ENCODE peak calls at places on chromosomes 1 and 21, in six cellular contexts. J, G, F, L, W and A are unnamed samples.

GRCh38 chr1:71908871-71909390 is 373.4 kb downstream of the NEGR1 start:
- DNase-seq in J (no peak), G (no peak), F (no peak), L (no peak), W (no peak), A (no peak)

GRCh38 chr1:88274431-88274830 is 409.6 kb upstream of the PKN2 start:
- DNase-seq in J (no peak), G (no peak), F (no peak), L (no peak), W (no peak), A (no peak)

GRCh38 chr1:11918779-11919519 is 7.3 kb downstream of the KIAA2013 start:
- DNase-seq in J (peak), G (peak), F (peak), L (peak), W (no peak), A (no peak)

GRCh38 chr21:45982758-45983731 is 1.5 kb downstream of the COL6A1 start:
- DNase-seq in J (no peak), G (no peak), F (no peak), L (no peak), W (no peak), A (peak)

GRCh38 chr1:173507205-173507846 is 30.2 kb downstream of the PRDX6 start:
- DNase-seq in J (peak), G (peak), F (peak), L (peak), W (peak), A (no peak)

GRCh38 chr21:25862112-25862511 is 127.3 kb downstream of the GABPA start:
- DNase-seq in J (no peak), G (no peak), F (no peak), L (no peak), W (no peak), A (no peak)

GRCh38 chr1:101043776-101044175 is 18.2 kb upstream of the DPH5 start:
- DNase-seq in J (no peak), G (no peak), F (peak), L (peak), W (no peak), A (no peak)

GRCh38 chr1:18922319-18922726 is 20.0 kb upstream of the ALDH4A1 start:
- DNase-seq in J (no peak), G (no peak), F (peak), L (peak), W (no peak), A (peak)

GRCh38 chr1:202280595-202280994 is 61.1 kb downstream of the UBE2T start:
- DNase-seq in J (no peak), G (no peak), F (no peak), L (no peak), W (no peak), A (no peak)

GRCh38 chr1:209103135-209103534 is 480.4 kb upstream of the CAMK1G start:
- DNase-seq in J (no peak), G (no peak), F (no peak), L (no peak), W (no peak), A (no peak)

GRCh38 chr1:173409613-173410012 is 67.5 kb upstream of the PRDX6 start:
- DNase-seq in J (no peak), G (no peak), F (peak), L (peak), W (no peak), A (no peak)

GRCh38 chr1:178393370-178393769 is 103.4 kb downstream of the CLEC20A start:
- DNase-seq in J (no peak), G (no peak), F (no peak), L (no peak), W (no peak), A (peak)

GRCh38 chr1:183281039-183281438 is 95.0 kb downstream of the LAMC2 start:
- DNase-seq in J (no peak), G (no peak), F (peak), L (peak), W (no peak), A (no peak)

GRCh38 chr1:45659222-45659621 is 27.1 kb downstream of the GPBP1L1 start:
- DNase-seq in J (no peak), G (no peak), F (no peak), L (no peak), W (no peak), A (no peak)

GRCh38 chr1:88998716-88999115 is 6.3 kb upstream of the KYAT3 start:
- DNase-seq in J (no peak), G (no peak), F (peak), L (peak), W (peak), A (no peak)

GRCh38 chr1:187252923-187253322 is 424.2 kb downstream of the PLA2G4A start:
- DNase-seq in J (no peak), G (no peak), F (no peak), L (no peak), W (no peak), A (no peak)

GRCh38 chr1:177301425-177302124 is 130.8 kb downstream of the BRINP2 start:
- DNase-seq in J (no peak), G (no peak), F (no peak), L (no peak), W (no peak), A (no peak)

GRCh38 chr1:213984387-213985180 is 3.2 kb upstream of the PROX1 start:
- DNase-seq in J (no peak), G (no peak), F (no peak), L (no peak), W (no peak), A (peak)

GRCh38 chr1:93969371-93969770 is 60.1 kb upstream of the GCLM start:
- DNase-seq in J (no peak), G (no peak), F (peak), L (peak), W (no peak), A (no peak)

GRCh38 chr21:36863260-36863659 is 103.2 kb downstream of the HLCS start:
- DNase-seq in J (no peak), G (no peak), F (no peak), L (no peak), W (no peak), A (no peak)

GRCh38 chr21:33308586-33309490 is 15.9 kb upstream of the IFNAR1 start:
- DNase-seq in J (no peak), G (no peak), F (peak), L (no peak), W (no peak), A (no peak)

GRCh38 chr1:112905420-112906154 is 50.4 kb downstream of the SLC16A1 start:
- DNase-seq in J (no peak), G (peak), F (no peak), L (no peak), W (no peak), A (no peak)

DNA sequence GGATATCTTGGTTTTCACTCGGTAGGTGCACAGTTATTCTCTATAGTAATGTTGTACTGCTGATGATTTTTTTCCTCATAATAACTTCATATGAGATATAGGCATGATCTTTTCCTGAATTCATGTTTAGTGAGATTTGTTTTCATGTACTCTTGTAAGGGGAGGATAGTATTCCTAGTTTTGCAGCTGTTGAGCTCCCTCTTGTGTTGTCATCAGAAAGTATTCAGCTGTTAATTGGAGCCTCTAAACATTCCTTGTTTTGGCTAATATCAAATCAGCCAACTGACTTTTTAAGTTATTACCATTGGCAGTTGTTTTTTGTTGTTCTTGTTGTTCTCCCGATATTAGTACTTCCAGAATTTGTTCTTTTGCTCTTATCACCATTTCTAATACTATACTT is 24.4 kb downstream of the OR10R2 start:
- DNase-seq in J (no peak), G (no peak), F (no peak), L (peak), W (no peak), A (no peak)
- TF ChIP-seq CTCF in J (no peak), G (no peak), F (no peak), L (peak), W (peak), A (no peak)

DNA sequence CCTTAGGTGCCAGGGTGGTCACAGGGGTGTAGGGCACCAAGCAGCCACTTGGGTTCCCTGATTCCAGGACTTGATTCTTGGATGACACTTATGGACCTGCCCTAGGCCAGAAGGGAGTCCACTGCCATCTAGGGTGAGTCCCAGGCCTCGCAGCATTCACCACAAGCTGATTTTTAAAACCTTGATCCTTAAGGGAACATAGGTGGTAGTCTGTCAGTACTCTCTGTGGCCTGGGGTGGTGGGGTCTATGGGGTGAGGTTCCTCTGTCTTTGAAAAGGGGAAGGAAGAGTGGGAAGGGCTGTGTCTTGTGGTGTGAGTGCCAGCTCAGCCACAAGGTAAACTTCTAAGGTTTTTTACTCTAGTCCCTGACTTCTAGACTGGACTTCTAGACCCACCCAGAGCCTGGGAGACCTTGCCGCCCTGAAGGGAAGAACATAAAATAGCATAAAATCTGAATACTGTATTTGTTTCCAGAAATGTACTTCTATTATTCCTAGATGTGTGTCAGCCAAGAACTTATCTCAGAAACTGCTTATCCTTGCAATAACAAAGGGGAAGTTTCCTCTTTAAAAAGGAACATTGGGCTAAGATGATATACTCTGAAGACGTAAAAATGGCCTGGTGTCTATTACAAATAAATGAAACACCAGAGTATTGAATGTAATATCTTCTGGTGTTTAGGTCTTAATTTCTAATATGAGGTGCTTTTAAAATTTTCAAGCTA is 757.3 kb downstream of the LTN1 start:
- DNase-seq in J (no peak), G (no peak), F (no peak), L (no peak), W (no peak), A (no peak)
- TF ChIP-seq CTCF in J (no peak), G (peak), F (peak), L (no peak), W (no peak), A (no peak)

GRCh38 chr1:92583821-92584760 is 97.4 kb upstream of the GFI1 start:
- DNase-seq in J (peak), G (no peak), F (peak), L (peak), W (no peak), A (no peak)
- TF ChIP-seq CTCF in J (no peak), G (no peak), F (peak), L (peak), W (peak), A (peak)

GRCh38 chr1:1628656-1629429 is 3.1 kb upstream of the MMP23B start:
- DNase-seq in J (no peak), G (no peak), F (no peak), L (no peak), W (no peak), A (peak)
- TF ChIP-seq CTCF in J (no peak), G (no peak), F (no peak), L (no peak), W (no peak), A (no peak)

GRCh38 chr1:84668185-84668584 is 22.1 kb downstream of the SSX2IP start:
- DNase-seq in J (no peak), G (no peak), F (no peak), L (no peak), W (no peak), A (no peak)
- TF ChIP-seq CTCF in J (no peak), G (peak), F (peak), L (peak), W (no peak), A (no peak)

DNA sequence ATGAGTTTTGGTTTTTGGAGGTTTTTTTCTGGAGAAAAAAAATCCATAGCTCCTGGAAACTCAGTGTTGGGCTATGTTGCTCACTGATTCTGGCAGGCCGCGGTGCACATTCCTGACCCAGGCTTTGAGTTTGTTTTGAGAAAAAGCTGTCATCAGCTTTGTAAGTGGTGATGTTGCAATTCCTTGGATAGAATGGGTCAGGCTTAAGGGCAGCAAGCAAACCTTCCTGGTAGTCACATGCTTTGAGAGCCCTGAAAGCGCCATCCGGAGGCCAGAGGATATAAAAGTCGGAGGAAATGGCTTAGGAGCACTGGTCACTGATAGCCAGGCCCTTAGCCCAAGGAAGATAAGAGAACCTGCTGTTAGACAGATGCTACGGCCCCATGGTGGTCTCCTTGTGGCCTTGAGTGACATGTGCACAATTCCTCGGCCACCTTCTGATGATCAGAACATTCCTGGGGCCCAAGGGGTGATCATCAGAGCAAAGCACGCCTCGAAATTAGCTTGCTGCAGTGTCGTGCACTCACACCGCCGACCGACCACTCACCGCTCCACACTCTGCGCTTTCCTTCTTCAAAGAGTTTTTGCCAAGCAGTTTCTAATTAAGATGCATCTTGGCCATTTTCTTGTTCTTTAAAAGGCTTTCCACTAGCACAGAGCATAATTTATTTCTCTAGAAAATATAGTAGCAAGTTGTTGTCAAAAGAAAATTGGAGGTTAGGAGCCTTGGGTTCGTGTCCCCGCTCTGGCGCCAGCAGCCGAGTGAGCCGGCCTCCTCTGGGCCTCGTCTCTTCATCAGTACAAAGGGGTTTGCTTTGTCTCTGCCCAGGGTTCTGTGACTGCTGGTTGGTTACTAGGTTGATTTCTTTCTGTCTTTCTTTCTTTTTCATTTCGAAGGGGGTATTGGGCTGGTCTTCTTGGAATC is 78.7 kb downstream of the MAN1C1 start:
- DNase-seq in J (peak), G (peak), F (peak), L (peak), W (no peak), A (no peak)
- TF ChIP-seq CTCF in J (no peak), G (peak), F (peak), L (no peak), W (peak), A (no peak)

GRCh38 chr1:235328271-235329138 is at the start of gene GGPS1:
- DNase-seq in J (peak), G (peak), F (peak), L (peak), W (peak), A (peak)
- TF ChIP-seq CTCF in J (no peak), G (no peak), F (peak), L (peak), W (peak), A (no peak)

GRCh38 chr1:169712309-169712631 is 850 bp upstream of the SELL start:
- DNase-seq in J (no peak), G (no peak), F (no peak), L (no peak), W (no peak), A (no peak)
- TF ChIP-seq CTCF in J (peak), G (no peak), F (no peak), L (no peak), W (no peak), A (no peak)